ENCODE peak calls at places on chromosomes 12 and 14, in four cellular contexts. T is HEK293T, F is C1 segment of cervical spinal cord, P is right cardiac atrium. A is an unnamed sample.

GRCh38 chr12:102232446-102232845 is 34.8 kb upstream of the PMCH start:
- DNase-seq in T (no peak), F (no peak), P (no peak), A (peak)

GRCh38 chr12:87995581-87996178 is 33.5 kb downstream of the C12orf50 start:
- DNase-seq in P (peak), T (peak), F (no peak), A (peak)

GRCh38 chr12:123715151-123715676 is 3.1 kb downstream of the ATP6V0A2 start:
- DNase-seq in P (no peak), F (no peak), T (no peak), A (no peak)

GRCh38 chr12:9649532-9649940 is 20.0 kb upstream of the CLEC2D start:
- DNase-seq in T (no peak), F (no peak), P (no peak), A (peak)

GRCh38 chr12:122125452-122126341 is 47.1 kb downstream of the MLXIP start:
- DNase-seq in T (no peak), P (peak), F (no peak), A (no peak)

GRCh38 chr12:92675092-92675865 is 27.5 kb upstream of the PLEKHG7 start:
- DNase-seq in P (no peak), F (no peak), T (no peak), A (no peak)

GRCh38 chr14:37253905-37254304 is 56.2 kb downstream of the MIPOL1 start:
- DNase-seq in T (no peak), F (no peak), P (no peak), A (peak)

GRCh38 chr12:111775205-111776193 is 8.8 kb downstream of the ALDH2 start:
- DNase-seq in F (no peak), T (no peak), P (peak), A (peak)

GRCh38 chr12:55875704-55876103 is 33.0 kb upstream of the MMP19 start:
- DNase-seq in P (no peak), T (no peak), F (no peak), A (no peak)

GRCh38 chr12:7075931-7076330 is 15.4 kb downstream of the C1S start:
- DNase-seq in F (no peak), T (no peak), P (no peak), A (peak)

GRCh38 chr12:50824914-50825313 is 17.8 kb upstream of the TMPRSS12 start:
- DNase-seq in P (no peak), F (no peak), T (no peak), A (no peak)